ENCODE peak calls at places on chromosomes 4 and X, in ten cellular contexts. Z, M, E, B, V, Y, P, X, J and U are unnamed samples.
A peak's percentile ranks its signal among the peaks of the same experiment; 100 is the strongest.

GRCh38 chr4:6961496-6962210 is 52.0 kb downstream of the TBC1D14 start:
- DNase-seq in Z (no peak), M (no peak), E (no peak), B (no peak), V (no peak), Y (no peak), P (no peak), X (no peak), J (peak; percentile 44), U (no peak)

GRCh38 chrX:147962476-147962875 is 18.7 kb upstream of the FMR1NB start:
- DNase-seq in Z (no peak), M (no peak), E (no peak), B (no peak), V (no peak), Y (no peak), P (no peak), X (no peak), J (no peak), U (no peak)

GRCh38 chr4:72313121-72313520 is 255.9 kb downstream of the ADAMTS3 start:
- DNase-seq in Z (no peak), M (no peak), E (no peak), B (no peak), V (no peak), Y (no peak), P (no peak), X (no peak), J (no peak), U (no peak)

GRCh38 chrX:155857561-155857960 is 23.6 kb upstream of the VAMP7 start:
- DNase-seq in Z (no peak), M (peak; percentile 13), E (no peak), B (no peak), V (no peak), Y (no peak), P (no peak), X (no peak), J (no peak), U (no peak)

GRCh38 chr4:16226816-16227461 is 668 bp upstream of the TAPT1 start:
- DNase-seq in Z (peak; percentile 68), M (peak; percentile 51), E (no peak), B (peak; percentile 54), V (no peak), Y (peak; percentile 23), P (peak; percentile 39), X (peak; percentile 56), J (peak; percentile 76), U (peak; percentile 74)

GRCh38 chrX:104668550-104668949 is 102.6 kb downstream of the IL1RAPL2 start:
- DNase-seq in Z (no peak), M (no peak), E (peak; percentile 0), B (no peak), V (no peak), Y (no peak), P (peak; percentile 4), X (no peak), J (no peak), U (no peak)

GRCh38 chr4:99811850-99812249 is 4.8 kb upstream of the DAPP1 start:
- DNase-seq in Z (no peak), M (peak; percentile 42), E (no peak), B (peak; percentile 20), V (peak; percentile 33), Y (no peak), P (peak; percentile 49), X (no peak), J (no peak), U (peak; percentile 37)

GRCh38 chr4:13543648-13544555 is at the start of gene NKX3-2:
- DNase-seq in Z (no peak), M (peak; percentile 49), E (no peak), B (no peak), V (no peak), Y (no peak), P (no peak), X (no peak), J (no peak), U (no peak)

GRCh38 chrX:51866156-51866555 is 27.3 kb upstream of the MAGED1 start:
- DNase-seq in Z (no peak), M (no peak), E (no peak), B (no peak), V (no peak), Y (no peak), P (no peak), X (no peak), J (no peak), U (no peak)

GRCh38 chr4:30380404-30380998 is 339.7 kb upstream of the PCDH7 start:
- DNase-seq in Z (no peak), M (peak; percentile 8), E (peak; percentile 2), B (peak; percentile 50), V (peak; percentile 65), Y (no peak), P (no peak), X (peak; percentile 44), J (no peak), U (no peak)

DNA sequence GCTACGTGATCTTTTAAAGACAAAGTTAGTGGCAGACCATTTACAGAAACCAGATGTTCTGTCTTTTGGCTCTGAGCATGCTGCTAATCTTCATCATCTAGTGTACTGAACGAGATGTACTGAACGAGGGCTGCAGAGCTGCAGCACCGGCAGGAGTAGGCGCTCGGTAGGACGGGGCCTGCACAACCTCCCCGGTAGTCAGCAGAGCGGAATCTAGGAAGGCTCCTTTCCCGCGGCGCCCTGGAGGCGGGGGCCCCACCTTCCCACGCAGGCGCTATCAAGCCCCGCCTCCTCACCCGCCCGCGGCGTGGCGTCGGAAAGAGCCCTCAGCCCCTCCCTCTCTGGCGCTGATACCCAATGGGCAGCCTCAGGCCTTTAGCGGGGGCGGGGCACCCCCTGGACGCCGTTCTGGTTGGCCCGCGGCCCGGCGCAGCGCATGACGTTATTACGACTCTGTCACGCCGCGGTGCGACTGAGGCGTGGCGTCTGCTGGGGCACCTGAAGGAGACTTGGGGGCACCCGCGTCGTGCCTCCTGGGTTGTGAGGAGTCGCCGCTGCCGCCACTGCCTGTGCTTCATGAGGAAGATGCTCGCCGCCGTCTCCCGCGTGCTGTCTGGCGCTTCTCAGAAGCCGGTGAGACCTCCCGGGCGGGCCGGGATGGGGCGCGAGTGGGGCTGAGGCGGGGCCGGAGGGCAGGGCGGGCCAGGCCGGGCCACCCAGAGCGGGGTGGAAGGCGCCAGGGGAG is at the start of gene PDHA1:
- DNase-seq in Z (peak; percentile 96), M (peak; percentile 93), E (peak; percentile 77), B (peak; percentile 95), V (peak; percentile 79), Y (peak; percentile 73), P (peak; percentile 86), X (peak; percentile 95), J (peak; percentile 94), U (peak; percentile 94)
- TF ChIP-seq POLR2A in Z (peak; percentile 74), M (peak; percentile 80), E (peak; percentile 77), B (peak; percentile 86), V (no peak), Y (no peak), P (no peak), X (no peak), J (peak; percentile 61), U (peak; percentile 70)

DNA sequence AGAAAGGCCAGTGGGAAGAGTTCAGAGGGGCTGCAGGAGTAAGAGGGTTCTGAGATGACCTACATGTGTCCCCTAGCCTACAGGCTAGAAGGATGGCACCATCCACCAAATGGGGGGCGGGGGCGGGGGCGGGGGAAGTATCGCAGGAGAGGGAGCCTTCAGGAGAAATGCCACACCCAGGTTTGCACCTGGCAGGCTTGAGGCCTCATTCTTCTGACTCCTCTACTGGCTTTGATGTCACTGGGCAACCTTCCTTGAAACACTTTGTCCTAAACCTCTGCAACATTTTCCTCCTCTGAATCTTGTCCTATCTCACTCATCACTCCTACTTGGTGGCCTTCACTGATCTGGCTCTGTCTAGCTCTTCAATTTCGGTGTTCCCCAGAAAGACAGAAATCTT is 24.0 kb downstream of the CD99L2 start:
- DNase-seq in Z (no peak), M (no peak), E (no peak), B (no peak), V (no peak), Y (no peak), P (no peak), X (no peak), J (no peak), U (no peak)
- TF ChIP-seq POLR2A in Z (no peak), M (no peak), E (no peak), B (no peak), V (no peak), Y (no peak), P (no peak), X (no peak), J (no peak), U (no peak)

GRCh38 chr4:146371812-146372211 is 149.9 kb downstream of the SLC10A7 start:
- DNase-seq in Z (no peak), M (no peak), E (no peak), B (no peak), V (no peak), Y (no peak), P (no peak), X (no peak), J (no peak), U (no peak)

GRCh38 chr4:146368209-146368608 is 153.5 kb downstream of the SLC10A7 start:
- DNase-seq in Z (peak; percentile 37), M (no peak), E (no peak), B (no peak), V (no peak), Y (no peak), P (no peak), X (no peak), J (no peak), U (no peak)

GRCh38 chr4:146367347-146367746 is 153.0 kb downstream of the REELD1 start:
- DNase-seq in Z (no peak), M (no peak), E (no peak), B (no peak), V (no peak), Y (no peak), P (no peak), X (no peak), J (no peak), U (no peak)

GRCh38 chr4:146370841-146371240 is 150.9 kb downstream of the SLC10A7 start:
- DNase-seq in Z (no peak), M (no peak), E (no peak), B (no peak), V (no peak), Y (no peak), P (no peak), X (no peak), J (no peak), U (no peak)

GRCh38 chr4:146369446-146369845 is 152.3 kb downstream of the SLC10A7 start:
- DNase-seq in Z (no peak), M (no peak), E (no peak), B (no peak), V (no peak), Y (no peak), P (no peak), X (no peak), J (no peak), U (no peak)
- TF ChIP-seq POLR2A in Z (no peak), M (no peak), E (no peak), B (no peak), V (no peak), Y (no peak), P (no peak), X (no peak), J (no peak), U (no peak)

DNA sequence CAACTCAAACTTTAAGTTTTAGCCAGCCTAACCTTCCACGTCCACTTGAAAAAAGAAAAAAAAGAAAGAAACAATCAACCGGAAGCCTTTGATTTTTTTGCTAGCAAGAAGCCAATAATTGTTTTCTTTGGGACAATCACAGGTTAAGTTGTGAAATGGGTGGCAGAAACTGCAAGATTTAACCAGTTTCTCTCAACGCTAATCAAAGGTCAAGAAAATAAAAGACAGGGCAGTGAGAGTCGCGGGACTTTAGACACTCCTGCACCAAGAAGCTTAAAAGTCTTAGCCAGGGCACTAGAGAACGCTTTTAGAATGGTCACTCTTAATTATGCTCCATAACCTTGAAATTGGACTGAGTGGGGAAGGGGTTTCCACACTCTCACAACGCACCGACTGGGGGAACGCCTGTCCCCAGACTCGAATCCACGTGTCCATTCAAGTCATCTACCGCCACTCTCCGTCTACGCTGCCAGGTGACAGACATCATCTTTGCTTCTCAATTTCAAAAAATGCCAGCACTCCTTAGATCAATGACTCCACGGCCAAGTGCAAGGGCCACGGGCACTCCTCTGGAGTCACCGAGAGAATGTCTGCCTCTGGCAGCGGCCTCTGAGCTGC is 883 bp downstream of the ACSL1 start:
- DNase-seq in Z (no peak), M (no peak), E (no peak), B (no peak), V (no peak), Y (no peak), P (no peak), X (peak; percentile 33), J (no peak), U (peak; percentile 53)
- TF ChIP-seq POLR2A in Z (no peak), M (no peak), E (no peak), B (no peak), V (no peak), Y (no peak), P (no peak), X (no peak), J (no peak), U (no peak)